ENCODE peak calls at places on chromosomes 11 and 22, in seven cellular contexts. Q is KG1; K is T-cell; Y is endothelial cell; P is AG10803; G is RCC 7860; N is CD8-positive, alpha-beta T cell. M is an unnamed sample.

GRCh38 chr22:43643362-43643761 is 168.7 kb downstream of the EFCAB6 start:
- DNase-seq in Y (no peak), K (no peak), G (no peak), Q (no peak), N (no peak), P (no peak), M (no peak)

GRCh38 chr11:133598879-133599278 is 66.6 kb upstream of the OPCML start:
- DNase-seq in K (no peak), P (no peak), N (no peak), G (no peak), Y (no peak), Q (no peak), M (no peak)

GRCh38 chr11:45857834-45858492 is 10.7 kb downstream of the CRY2 start:
- DNase-seq in G (peak), Y (no peak), K (no peak), N (no peak), Q (no peak), P (peak), M (no peak)

GRCh38 chr11:62805991-62806441 is 776 bp upstream of the NXF1 start:
- DNase-seq in Q (peak), K (no peak), Y (no peak), N (no peak), P (no peak), G (no peak), M (no peak)

GRCh38 chr11:17298302-17298701 is 21.8 kb downstream of the NUCB2 start:
- DNase-seq in Q (no peak), N (no peak), P (no peak), K (no peak), Y (no peak), G (no peak), M (no peak)

GRCh38 chr11:65417221-65417701 is 5.3 kb upstream of the NEAT1 start:
- DNase-seq in P (peak), G (no peak), N (peak), K (no peak), Q (peak), Y (no peak), M (peak)

GRCh38 chr22:46612904-46613605 is 7.1 kb upstream of the GRAMD4 start:
- DNase-seq in P (no peak), Y (no peak), Q (no peak), K (no peak), G (no peak), N (peak), M (peak)

GRCh38 chr11:78251083-78251699 is 62.5 kb downstream of the USP35 start:
- DNase-seq in K (no peak), G (no peak), Y (no peak), Q (no peak), P (peak), N (no peak), M (no peak)

GRCh38 chr11:134993691-134994243 is 581.7 kb upstream of the B3GAT1 start:
- DNase-seq in G (no peak), Q (no peak), N (no peak), Y (no peak), P (no peak), K (no peak), M (no peak)

GRCh38 chr22:29332886-29333496 is 17.5 kb upstream of the RASL10A start:
- DNase-seq in Y (no peak), Q (no peak), N (no peak), K (no peak), G (no peak), P (no peak), M (no peak)

GRCh38 chr22:25626146-25626992 is 61.9 kb downstream of the GRK3 start:
- DNase-seq in Y (no peak), Q (no peak), P (no peak), N (no peak), G (no peak), K (no peak), M (no peak)

GRCh38 chr11:64772318-64773018 is 5.9 kb downstream of the SF1 start:
- DNase-seq in Y (no peak), G (no peak), N (no peak), Q (no peak), K (no peak), P (no peak), M (no peak)

GRCh38 chr11:84899134-84899533 is 728.0 kb downstream of the DLG2 start:
- DNase-seq in P (peak), G (no peak), K (no peak), Y (no peak), N (no peak), Q (no peak), M (no peak)

GRCh38 chr11:82899191-82899820 is 924 bp downstream of the PRCP start:
- DNase-seq in Y (no peak), G (no peak), K (peak), N (peak), Q (no peak), P (no peak), M (peak)

GRCh38 chr22:37459211-37459610 is 27.0 kb downstream of the MFNG start:
- DNase-seq in Q (no peak), Y (no peak), P (no peak), G (no peak), N (no peak), K (no peak), M (no peak)

GRCh38 chr11:126697937-126698336 is 302.6 kb downstream of the KIRREL3 start:
- DNase-seq in P (no peak), G (no peak), N (no peak), Q (no peak), K (no peak), Y (no peak), M (no peak)

GRCh38 chr11:120001161-120002135 is 136.5 kb downstream of the TRIM29 start:
- DNase-seq in G (no peak), Q (no peak), N (no peak), Y (peak), P (no peak), K (no peak), M (no peak)

GRCh38 chr22:20080776-20081654 is 974 bp downstream of the DGCR8 start:
- DNase-seq in P (peak), K (no peak), N (no peak), G (peak), Y (peak), Q (no peak), M (no peak)

M was measured in GDM1.